ENCODE peak calls at places on chromosomes 2 and 18, in seven cellular contexts. R is heart right ventricle, M is PC-9, P is cardiac muscle cell, Z is A549, F is K562, U is Panc1. X is an unnamed sample. For H3K9me3, the result is how much of the 10 kb centered on the place peaks cover.

GRCh38 chr18:62897153-62897552 is 181.8 kb downstream of the PHLPP1 start:
- DNase-seq in R (no peak), M (no peak), P (peak), Z (no peak), F (no peak), U (no peak), X (no peak)

GRCh38 chr2:5825686-5826085 is 133.5 kb downstream of the SOX11 start:
- DNase-seq in R (no peak), M (no peak), P (no peak), Z (no peak), F (no peak), U (no peak), X (no peak)

GRCh38 chr18:24397131-24397693 is 412 bp downstream of the OSBPL1A start:
- DNase-seq in R (peak), M (peak), P (peak), Z (peak), F (no peak), U (peak), X (no peak)

GRCh38 chr2:21195326-21195725 is 71.6 kb downstream of the TDRD15 start:
- DNase-seq in R (no peak), M (no peak), P (no peak), Z (no peak), F (no peak), U (no peak), X (no peak)

GRCh38 chr2:120443946-120444345 is 98.0 kb downstream of the INHBB start:
- DNase-seq in R (no peak), M (no peak), P (no peak), Z (no peak), F (no peak), U (no peak), X (no peak)

GRCh38 chr2:217588266-217588665 is 414.5 kb downstream of the TNS1 start:
- DNase-seq in R (no peak), M (no peak), P (no peak), Z (no peak), F (no peak), U (no peak), X (no peak)

GRCh38 chr2:84959494-84960156 is 11.3 kb upstream of the KCMF1 start:
- DNase-seq in R (no peak), M (peak), P (peak), Z (no peak), F (no peak), U (peak), X (no peak)

GRCh38 chr2:238231251-238231793 is 8.5 kb downstream of the HES6 start:
- DNase-seq in R (peak), M (peak), P (peak), Z (no peak), F (peak), U (peak), X (peak)

GRCh38 chr2:191894681-191895147 is 47.8 kb upstream of the CAVIN2 start:
- DNase-seq in R (no peak), M (no peak), P (peak), Z (peak), F (no peak), U (no peak), X (no peak)

GRCh38 chr18:48818329-48819254 is 132.2 kb downstream of the SMAD7 start:
- DNase-seq in R (peak), M (no peak), P (no peak), Z (no peak), F (no peak), U (no peak), X (no peak)

GRCh38 chr2:122980672-122981071 is 1044.4 kb upstream of the CNTNAP5 start:
- DNase-seq in R (peak), M (no peak), P (peak), Z (no peak), F (no peak), U (no peak), X (no peak)

GRCh38 chr18:11827963-11828362 is 23.2 kb upstream of the CHMP1B start:
- DNase-seq in R (no peak), M (no peak), P (no peak), Z (no peak), F (no peak), U (no peak), X (no peak)

GRCh38 chr2:79512442-79513401 is at the start of gene CTNNA2:
- DNase-seq in R (peak), M (peak), P (peak), Z (peak), F (peak), U (no peak), X (no peak)

GRCh38 chr18:59810740-59811520 is 88.9 kb upstream of the PMAIP1 start:
- DNase-seq in R (no peak), M (no peak), P (peak), Z (no peak), F (no peak), U (no peak), X (no peak)

GRCh38 chr2:159712929-159713575 is 746 bp downstream of the MARCHF7 start:
- DNase-seq in R (no peak), M (no peak), P (no peak), Z (peak), F (no peak), U (no peak), X (no peak)

DNA sequence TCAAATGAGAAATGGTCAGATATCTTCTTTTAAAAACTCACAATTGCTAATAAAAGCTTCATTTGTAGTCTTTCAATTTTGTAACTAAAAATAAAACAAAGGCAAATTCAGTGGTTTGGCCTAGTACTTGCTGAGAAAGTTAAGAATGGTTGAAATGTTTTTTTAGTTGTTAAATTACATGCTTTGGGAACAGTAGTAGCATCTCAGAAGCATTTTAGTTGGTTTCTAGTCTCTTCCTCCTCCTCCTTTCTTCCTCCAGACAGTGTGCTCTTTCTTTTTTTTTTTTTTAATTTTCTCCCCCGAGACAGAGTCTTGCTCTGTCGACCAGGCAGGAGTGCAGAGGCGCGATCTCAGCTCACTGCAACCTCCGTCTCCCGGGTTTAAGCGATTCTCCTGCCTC is 9.8 kb downstream of the TRAK2 start:
- DNase-seq in R (no peak), M (no peak), P (no peak), Z (no peak), F (no peak), U (no peak), X (no peak)
- H3K27ac ChIP-seq in R (peak), M (no peak), P (peak), Z (no peak), F (no peak), U (no peak), X (no peak)

DNA sequence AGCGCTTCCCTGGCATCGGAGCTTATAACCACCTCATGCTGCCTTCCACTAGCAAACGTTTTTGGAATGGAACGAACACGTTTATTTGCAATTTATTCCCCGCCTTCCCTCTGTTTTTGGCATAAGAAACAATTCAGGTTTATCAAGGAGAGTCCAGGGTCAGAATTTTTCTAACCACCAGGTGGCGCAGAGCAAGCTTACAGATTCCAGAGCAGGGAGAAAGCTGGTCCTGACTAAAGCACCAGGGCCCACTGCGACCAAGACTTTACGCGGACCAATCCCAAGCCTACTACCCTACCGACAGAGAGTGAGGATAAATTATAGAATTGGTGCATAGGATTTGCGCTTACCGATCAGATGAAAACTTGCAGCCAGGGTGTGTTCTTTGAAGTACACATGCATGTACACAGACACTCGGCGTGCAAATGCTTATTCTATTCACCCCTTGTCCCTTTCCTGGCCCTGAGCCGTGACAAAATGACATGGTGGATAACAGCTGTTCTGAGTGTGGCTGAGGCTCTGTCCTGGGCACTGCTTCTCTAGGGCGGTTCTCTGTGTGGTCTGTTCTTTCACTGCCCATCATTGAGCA is 34.7 kb downstream of the NAPG start:
- DNase-seq in R (peak), M (peak), P (peak), Z (peak), F (peak), U (peak), X (peak)
- TF ChIP-seq CTCF in R (peak), M (peak), P (peak), Z (peak), F (peak), U (peak), X (peak)

GRCh38 chr2:13919981-13920382 is 712.5 kb upstream of the LRATD1 start:
- DNase-seq in R (no peak), M (no peak), P (no peak), Z (no peak), F (no peak), U (no peak), X (no peak)
- H3K9me3 ChIP-seq in R (under half), M (under half), P (under half), Z (under half), F (under half), U (under half), X (under half)

GRCh38 chr18:13269599-13270011 is 51.0 kb downstream of the LDLRAD4 start:
- DNase-seq in R (peak), M (no peak), P (peak), Z (no peak), F (no peak), U (no peak), X (no peak)
- H3K27ac ChIP-seq in R (peak), M (no peak), P (no peak), Z (no peak), F (no peak), U (no peak), X (no peak)

DNA sequence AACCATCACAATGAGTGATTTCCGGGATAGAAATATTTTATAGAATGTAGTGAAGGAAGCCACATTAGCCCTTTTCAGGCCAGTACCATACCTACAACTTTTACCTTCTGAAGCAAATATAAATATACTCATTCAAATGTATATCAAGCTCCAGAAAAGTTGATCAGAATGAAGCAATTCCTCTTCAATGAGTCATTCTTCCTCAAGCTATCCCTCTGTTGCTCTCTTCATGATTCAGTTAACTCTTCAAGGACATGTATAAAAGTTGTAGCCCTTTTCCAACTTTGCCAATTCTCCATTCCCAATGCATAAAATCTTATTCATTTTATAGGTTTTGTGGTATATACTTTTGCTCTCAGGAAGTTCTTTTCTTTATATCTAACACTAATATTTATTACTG is 242.1 kb upstream of the RGPD4 start:
- DNase-seq in R (no peak), M (no peak), P (peak), Z (no peak), F (no peak), U (no peak), X (no peak)
- TF ChIP-seq CTCF in R (no peak), M (no peak), P (no peak), Z (no peak), F (no peak), U (no peak), X (no peak)

X was measured in CD4-positive, alpha-beta T cell.